ENCODE peak calls at places on chromosomes 16 and 17, in nine cellular contexts. C is GM10248; O is mucosa of descending colon; Q is bronchial epithelial cell; K is neural crest cell; U is neural progenitor cell; P is endodermal cell; M is tibial artery; T is CD4-positive, alpha-beta T cell. Z is an unnamed sample.

GRCh38 chr17:327296-327695 is 25.3 kb downstream of the RPH3AL start:
- DNase-seq in C (no peak), O (peak), Q (no peak), K (no peak), U (no peak), P (no peak), M (no peak), T (no peak), Z (no peak)

GRCh38 chr16:11794991-11795886 is 1.8 kb downstream of the ZC3H7A start:
- DNase-seq in C (no peak), O (no peak), Q (no peak), K (no peak), U (no peak), P (no peak), M (no peak), T (no peak), Z (no peak)

GRCh38 chr16:6562985-6563384 is 769.7 kb upstream of the RBFOX1 start:
- DNase-seq in C (no peak), O (no peak), Q (no peak), K (no peak), U (no peak), P (no peak), M (no peak), T (no peak), Z (no peak)

GRCh38 chr17:80695979-80696378 is 151.3 kb downstream of the RPTOR start:
- DNase-seq in C (no peak), O (no peak), Q (no peak), K (no peak), U (no peak), P (no peak), M (no peak), T (no peak), Z (no peak)

GRCh38 chr16:20866161-20866772 is 33.9 kb downstream of the DCUN1D3 start:
- DNase-seq in C (no peak), O (peak), Q (peak), K (no peak), U (peak), P (peak), M (peak), T (no peak), Z (peak)

GRCh38 chr17:82925336-82925735 is 85.5 kb upstream of the ZNF750 start:
- DNase-seq in C (no peak), O (peak), Q (no peak), K (no peak), U (no peak), P (no peak), M (no peak), T (no peak), Z (no peak)

GRCh38 chr17:73770115-73770848 is 126.0 kb upstream of the SDK2 start:
- DNase-seq in C (no peak), O (peak), Q (peak), K (no peak), U (no peak), P (no peak), M (peak), T (no peak), Z (peak)

GRCh38 chr16:51057102-51057793 is 93.8 kb downstream of the SALL1 start:
- DNase-seq in C (no peak), O (no peak), Q (no peak), K (no peak), U (no peak), P (no peak), M (no peak), T (no peak), Z (no peak)

GRCh38 chr17:69870091-69870530 is 204.9 kb upstream of the KCNJ16 start:
- DNase-seq in C (peak), O (no peak), Q (peak), K (no peak), U (peak), P (peak), M (no peak), T (no peak), Z (peak)

GRCh38 chr17:61648587-61648986 is 57.6 kb upstream of the NACA2 start:
- DNase-seq in C (no peak), O (no peak), Q (no peak), K (no peak), U (no peak), P (no peak), M (no peak), T (no peak), Z (no peak)

GRCh38 chr16:73113326-73113720 is 65.4 kb upstream of the ZFHX3 start:
- DNase-seq in C (no peak), O (no peak), Q (peak), K (no peak), U (no peak), P (no peak), M (no peak), T (no peak), Z (peak)

GRCh38 chr17:61877837-61878236 is 14.5 kb upstream of the BRIP1 start:
- DNase-seq in C (no peak), O (no peak), Q (no peak), K (no peak), U (no peak), P (no peak), M (no peak), T (no peak), Z (no peak)

GRCh38 chr17:60107526-60108257 is 29.0 kb upstream of the HEATR6 start:
- DNase-seq in C (no peak), O (no peak), Q (no peak), K (no peak), U (no peak), P (peak), M (no peak), T (no peak), Z (peak)

GRCh38 chr17:801660-802059 is 19.5 kb downstream of the MRM3 start:
- DNase-seq in C (no peak), O (no peak), Q (no peak), K (no peak), U (no peak), P (no peak), M (no peak), T (no peak), Z (no peak)

GRCh38 chr16:19008770-19009169 is 25.0 kb downstream of the TMC7 start:
- DNase-seq in C (no peak), O (no peak), Q (peak), K (no peak), U (no peak), P (no peak), M (no peak), T (no peak), Z (peak)

GRCh38 chr17:79956853-79957252 is 78.8 kb downstream of the TBC1D16 start:
- DNase-seq in C (no peak), O (no peak), Q (no peak), K (no peak), U (no peak), P (peak), M (no peak), T (no peak), Z (no peak)

GRCh38 chr17:82440991-82441627 is 9.4 kb downstream of the CYBC1 start:
- DNase-seq in C (no peak), O (peak), Q (no peak), K (no peak), U (no peak), P (no peak), M (no peak), T (no peak), Z (no peak)

GRCh38 chr17:82228842-82229685 is at the start of gene SLC16A3:
- DNase-seq in C (peak), O (peak), Q (peak), K (no peak), U (peak), P (peak), M (no peak), T (peak), Z (peak)

GRCh38 chr16:81405702-81406113 is 38.9 kb upstream of the CMIP start:
- DNase-seq in C (no peak), O (no peak), Q (peak), K (no peak), U (no peak), P (peak), M (no peak), T (no peak), Z (peak)

GRCh38 chr16:16071631-16072244 is 122.3 kb downstream of the ABCC1 start:
- DNase-seq in C (no peak), O (no peak), Q (no peak), K (no peak), U (no peak), P (peak), M (no peak), T (no peak), Z (no peak)

GRCh38 chr17:73522696-73523095 is 121.5 kb downstream of the SDK2 start:
- DNase-seq in C (no peak), O (peak), Q (no peak), K (no peak), U (no peak), P (no peak), M (no peak), T (no peak), Z (no peak)

GRCh38 chr17:28381141-28381825 is 9.8 kb downstream of the SARM1 start:
- DNase-seq in C (peak), O (no peak), Q (peak), K (peak), U (peak), P (peak), M (no peak), T (no peak), Z (no peak)
- TF ChIP-seq CTCF in C (no peak), O (no peak), Q (peak), K (peak), U (peak), P (peak), M (no peak), T (no peak), Z (no peak)

DNA sequence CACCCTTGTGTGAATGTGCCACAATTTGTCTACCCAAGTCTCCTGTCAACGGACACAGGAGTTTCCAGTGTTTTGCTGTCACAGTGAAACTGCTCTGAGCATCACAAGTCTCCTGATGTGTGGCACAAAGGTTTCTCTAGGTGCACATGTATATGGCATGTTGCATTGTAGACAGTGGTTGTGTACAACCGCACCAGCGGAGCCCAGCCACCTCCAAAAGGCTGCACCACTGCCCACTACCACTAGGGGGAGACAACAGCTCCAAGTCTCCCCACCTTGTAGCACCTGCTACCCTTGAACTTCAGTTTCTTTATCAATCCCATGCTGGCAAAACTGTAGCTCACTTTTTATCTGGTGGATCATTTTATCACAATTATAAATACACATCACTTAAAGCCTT is 95.5 kb upstream of the ZNF469 start:
- DNase-seq in C (no peak), O (peak), Q (no peak), K (no peak), U (no peak), P (peak), M (no peak), T (no peak), Z (peak)
- TF ChIP-seq CTCF in C (peak), O (no peak), Q (peak), K (peak), U (peak), P (peak), M (no peak), T (no peak), Z (peak)

GRCh38 chr17:76153202-76153601 is 12.2 kb upstream of the FOXJ1 start:
- DNase-seq in C (no peak), O (no peak), Q (no peak), K (no peak), U (no peak), P (peak), M (no peak), T (no peak), Z (no peak)

GRCh38 chr17:76151896-76152454 is 10.9 kb upstream of the FOXJ1 start:
- DNase-seq in C (no peak), O (no peak), Q (no peak), K (no peak), U (no peak), P (peak), M (no peak), T (peak), Z (no peak)

GRCh38 chr17:76150712-76151622 is 9.9 kb upstream of the FOXJ1 start:
- DNase-seq in C (no peak), O (no peak), Q (no peak), K (no peak), U (no peak), P (peak), M (no peak), T (no peak), Z (no peak)

GRCh38 chr17:76153640-76154039 is 12.6 kb upstream of the FOXJ1 start:
- DNase-seq in C (no peak), O (no peak), Q (no peak), K (no peak), U (peak), P (peak), M (no peak), T (no peak), Z (peak)

GRCh38 chr17:76152580-76152979 is 11.5 kb upstream of the FOXJ1 start:
- DNase-seq in C (no peak), O (no peak), Q (no peak), K (no peak), U (no peak), P (peak), M (no peak), T (no peak), Z (no peak)
- TF ChIP-seq CTCF in C (no peak), O (no peak), Q (no peak), K (no peak), U (no peak), P (peak), M (no peak), T (no peak), Z (no peak)

GRCh38 chr16:3173892-3174617 is 13.9 kb upstream of the OR1F1 start:
- DNase-seq in C (peak), O (no peak), Q (peak), K (peak), U (peak), P (peak), M (no peak), T (no peak), Z (peak)
- TF ChIP-seq CTCF in C (peak), O (no peak), Q (peak), K (peak), U (peak), P (peak), M (no peak), T (no peak), Z (peak)

GRCh38 chr16:63789603-63790002 is 1332.3 kb downstream of the CDH11 start:
- DNase-seq in C (no peak), O (no peak), Q (peak), K (no peak), U (no peak), P (peak), M (no peak), T (no peak), Z (no peak)
- TF ChIP-seq CTCF in C (no peak), O (no peak), Q (no peak), K (peak), U (no peak), P (peak), M (no peak), T (no peak), Z (no peak)

DNA sequence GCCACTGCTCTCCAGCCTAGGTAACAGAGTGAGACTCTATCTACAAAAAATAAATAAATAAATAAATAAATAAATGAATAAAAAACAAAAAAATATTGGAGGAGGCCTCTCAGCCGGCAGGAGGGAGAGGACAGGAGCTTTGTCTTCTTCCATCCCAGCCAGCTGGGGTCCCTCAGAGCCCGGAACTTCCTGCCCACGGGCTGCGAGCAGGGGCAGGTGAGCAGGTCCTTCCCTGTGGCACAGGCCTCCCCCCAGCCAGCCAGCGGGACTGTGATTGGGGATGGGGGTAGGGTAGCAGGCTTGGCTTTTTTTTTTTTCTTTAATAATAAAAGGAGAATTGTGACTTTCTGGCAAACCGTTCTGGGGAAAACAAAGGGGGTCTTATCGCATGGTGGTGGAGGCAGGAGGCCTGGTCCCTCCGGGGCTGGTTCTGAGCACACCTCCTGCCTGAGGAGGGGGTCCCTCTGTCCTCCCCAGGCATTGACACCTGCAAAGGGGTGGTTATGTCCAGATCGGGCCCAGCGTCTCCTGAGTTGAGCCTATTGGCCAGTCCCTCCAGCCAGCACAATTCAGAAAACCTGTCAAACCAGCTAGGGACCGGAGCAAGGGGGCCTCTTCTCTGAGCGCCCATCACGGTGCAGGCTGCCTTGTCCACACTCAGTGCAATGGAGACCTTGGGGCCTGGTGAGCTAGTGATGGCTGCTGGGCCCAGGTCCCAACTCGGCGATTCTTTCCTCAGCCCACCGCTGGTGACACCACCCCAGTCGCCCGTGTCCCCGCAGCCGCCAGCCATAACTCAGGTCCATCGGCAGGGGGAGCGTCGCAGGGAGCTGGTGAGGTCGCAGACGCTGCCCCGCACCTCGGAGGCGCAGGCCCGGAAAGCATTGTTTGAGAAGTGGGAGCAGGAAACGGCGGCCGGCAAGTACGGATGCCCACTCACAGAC is 10.3 kb downstream of the SMTNL2 start:
- DNase-seq in C (peak), O (no peak), Q (no peak), K (peak), U (peak), P (peak), M (no peak), T (peak), Z (no peak)
- TF ChIP-seq CTCF in C (peak), O (peak), Q (peak), K (peak), U (peak), P (peak), M (no peak), T (peak), Z (no peak)

GRCh38 chr16:78478267-78478821 is 378.9 kb downstream of the WWOX start:
- DNase-seq in C (no peak), O (no peak), Q (no peak), K (no peak), U (peak), P (peak), M (no peak), T (no peak), Z (peak)
- TF ChIP-seq CTCF in C (peak), O (no peak), Q (no peak), K (no peak), U (peak), P (peak), M (peak), T (peak), Z (peak)

GRCh38 chr16:29321585-29321984 is 84.9 kb downstream of the NPIPB11 start:
- DNase-seq in C (no peak), O (no peak), Q (no peak), K (no peak), U (peak), P (no peak), M (no peak), T (no peak), Z (no peak)
- TF ChIP-seq CTCF in C (no peak), O (no peak), Q (no peak), K (no peak), U (no peak), P (no peak), M (no peak), T (no peak), Z (no peak)

DNA sequence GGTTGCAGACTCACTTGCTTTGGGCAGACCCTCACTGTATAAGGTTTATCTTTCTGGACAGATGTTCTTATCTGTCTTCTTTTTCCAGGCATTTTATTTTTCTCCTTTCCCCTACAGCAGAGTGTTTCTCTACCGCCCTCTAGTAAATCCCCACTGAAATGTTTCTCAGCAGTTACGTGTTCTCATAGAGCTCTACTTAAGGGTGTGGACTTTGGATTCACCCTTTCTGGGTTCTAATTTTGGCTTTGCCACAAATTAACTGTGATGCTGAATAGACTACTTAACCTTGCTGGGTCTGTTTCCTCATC is 2.0 kb downstream of the ADAT1 start:
- DNase-seq in C (peak), O (no peak), Q (peak), K (no peak), U (peak), P (peak), M (no peak), T (no peak), Z (peak)
- TF ChIP-seq CTCF in C (peak), O (peak), Q (peak), K (peak), U (peak), P (peak), M (peak), T (peak), Z (peak)

DNA sequence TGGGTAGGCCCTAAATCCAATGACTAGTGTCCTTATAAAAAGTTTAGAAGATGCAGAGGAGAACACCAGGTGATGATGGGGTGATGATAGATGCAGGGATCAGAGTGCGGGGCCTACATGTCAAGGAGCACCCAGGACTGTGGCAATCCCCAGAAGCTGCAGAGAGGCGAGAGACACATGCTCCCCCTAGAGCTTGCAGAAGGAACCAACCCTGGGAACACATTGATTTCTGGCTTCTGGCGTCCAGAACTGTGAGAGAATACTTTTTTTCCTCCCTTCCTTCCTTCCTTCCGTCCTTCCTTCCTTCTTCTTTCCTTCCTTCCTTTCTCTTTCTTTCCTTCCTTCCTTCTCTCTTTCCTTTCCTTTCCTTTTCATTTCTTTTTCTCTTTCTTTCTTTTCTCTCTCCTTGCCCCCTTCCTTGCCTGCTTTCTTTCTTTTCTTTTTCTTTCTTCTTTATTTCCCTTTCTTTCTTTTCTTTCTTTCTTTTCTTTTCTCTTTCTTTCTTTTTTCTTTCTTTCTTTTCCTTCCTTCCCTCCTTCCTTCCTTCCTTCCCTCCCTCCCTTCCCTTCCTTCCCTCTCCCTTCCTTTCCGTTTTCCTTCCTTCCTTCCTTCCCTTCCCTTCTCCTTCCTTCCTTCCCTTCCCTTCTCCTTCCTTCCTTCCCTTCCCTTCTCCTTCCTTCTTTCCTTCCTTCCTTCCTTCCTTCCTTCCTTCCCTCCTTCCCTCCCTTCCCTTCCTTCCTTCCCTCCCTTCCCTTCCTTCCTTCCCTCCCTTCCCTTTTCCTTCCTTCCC is 134.3 kb downstream of the HAPSTR1 start:
- DNase-seq in C (peak), O (no peak), Q (no peak), K (no peak), U (peak), P (peak), M (no peak), T (no peak), Z (peak)
- TF ChIP-seq CTCF in C (peak), O (no peak), Q (no peak), K (peak), U (peak), P (peak), M (no peak), T (no peak), Z (no peak)

Z was measured in MCF 10A.